ENCODE peak calls at places on chromosomes 11 and 22, in nine cellular contexts. O is heart right ventricle, C is A673, L is PC-3, Q is IMR-90, S is dorsolateral prefrontal cortex, N is psoas muscle, T is RWPE1, Z is endothelial cell of umbilical vein. I is an unnamed sample.

GRCh38 chr11:11844272-11844671 is 2.5 kb downstream of the USP47 start:
- DNase-seq in O (no peak), C (no peak), L (no peak), Q (no peak), S (no peak), N (no peak), T (no peak), Z (no peak), I (no peak)

GRCh38 chr11:123183391-123184099 is 11.5 kb downstream of the CLMP start:
- DNase-seq in O (no peak), C (no peak), L (peak), Q (no peak), S (no peak), N (no peak), T (peak), Z (no peak), I (no peak)

GRCh38 chr11:88631497-88631896 is 294.0 kb upstream of the CTSC start:
- DNase-seq in O (no peak), C (no peak), L (peak), Q (peak), S (no peak), N (no peak), T (peak), Z (no peak), I (no peak)

GRCh38 chr11:62501432-62501891 is 45.1 kb downstream of the AHNAK start:
- DNase-seq in O (peak), C (no peak), L (no peak), Q (peak), S (peak), N (no peak), T (no peak), Z (peak), I (no peak)

GRCh38 chr11:12306830-12307229 is 70.5 kb upstream of the PARVA start:
- DNase-seq in O (no peak), C (no peak), L (no peak), Q (no peak), S (no peak), N (no peak), T (no peak), Z (no peak), I (no peak)

GRCh38 chr22:21975854-21976345 is 6.7 kb downstream of the TOP3B start:
- DNase-seq in O (no peak), C (no peak), L (no peak), Q (no peak), S (no peak), N (no peak), T (no peak), Z (no peak), I (no peak)

GRCh38 chr11:93939084-93939780 is 81.9 kb upstream of the HEPHL1 start:
- DNase-seq in O (no peak), C (peak), L (peak), Q (peak), S (no peak), N (no peak), T (peak), Z (no peak), I (no peak)

GRCh38 chr11:35852056-35852455 is 91.8 kb upstream of the LDLRAD3 start:
- DNase-seq in O (peak), C (no peak), L (no peak), Q (no peak), S (peak), N (peak), T (no peak), Z (peak), I (no peak)

GRCh38 chr22:28771195-28771791 is 1.2 kb upstream of the CCDC117 start:
- DNase-seq in O (no peak), C (no peak), L (no peak), Q (no peak), S (no peak), N (no peak), T (peak), Z (no peak), I (no peak)

GRCh38 chr22:19691721-19692341 is 22.5 kb upstream of the SEPTIN5 start:
- DNase-seq in O (no peak), C (no peak), L (peak), Q (peak), S (no peak), N (no peak), T (peak), Z (peak), I (no peak)

GRCh38 chr11:45885921-45886721 is 670 bp downstream of the MAPK8IP1 start:
- DNase-seq in O (no peak), C (no peak), L (no peak), Q (no peak), S (no peak), N (no peak), T (no peak), Z (no peak), I (no peak)

GRCh38 chr11:46293616-46294015 is 16.2 kb downstream of the CREB3L1 start:
- DNase-seq in O (no peak), C (no peak), L (peak), Q (peak), S (no peak), N (no peak), T (no peak), Z (no peak), I (no peak)

GRCh38 chr22:32917577-32918375 is 116.3 kb downstream of the TIMP3 start:
- DNase-seq in O (peak), C (no peak), L (no peak), Q (no peak), S (no peak), N (no peak), T (no peak), Z (no peak), I (no peak)

GRCh38 chr22:44462246-44463015 is 35.6 kb downstream of the RTL6 start:
- DNase-seq in O (no peak), C (no peak), L (no peak), Q (no peak), S (no peak), N (no peak), T (no peak), Z (no peak), I (no peak)

DNA sequence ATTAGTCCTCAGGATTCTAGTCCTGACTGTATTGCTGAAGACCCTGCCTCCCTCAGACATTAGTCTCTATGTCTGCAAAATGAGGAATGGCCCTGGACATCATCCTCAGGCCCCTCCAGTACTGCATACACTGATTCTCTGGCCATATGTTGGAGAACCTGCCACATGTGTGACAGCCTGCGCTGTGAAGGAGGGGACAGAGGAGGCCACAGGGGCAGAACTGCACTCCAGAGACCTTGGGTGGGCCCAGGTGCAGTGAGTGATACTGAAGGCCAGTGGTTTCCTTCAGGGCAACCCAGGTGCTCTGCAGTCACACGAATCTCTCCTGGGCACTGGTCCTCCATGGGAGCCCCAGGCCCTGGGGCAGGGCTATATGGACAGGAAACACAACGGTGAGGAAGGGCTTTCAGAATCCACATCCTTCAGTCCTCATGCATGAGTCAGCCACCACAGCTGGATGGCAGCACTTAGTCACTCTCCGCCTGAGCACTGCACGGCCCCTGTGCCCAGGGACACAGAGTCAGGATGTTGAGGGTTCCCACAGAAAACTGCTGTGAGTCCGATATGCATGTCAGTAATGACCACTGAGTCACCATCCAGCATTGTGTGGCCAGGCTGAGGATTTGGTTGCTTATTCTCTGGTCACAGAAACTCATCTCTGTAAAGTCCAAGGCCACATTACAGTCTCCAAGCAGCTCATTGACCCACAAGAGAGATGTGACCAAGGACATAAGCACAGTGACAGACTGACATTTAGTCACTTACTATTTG is 39.7 kb downstream of the ME3 start:
- DNase-seq in O (no peak), C (peak), L (peak), Q (peak), S (no peak), N (peak), T (peak), Z (peak), I (no peak)
- TF ChIP-seq CTCF in O (peak), C (peak), L (peak), Q (no peak), S (no peak), N (peak), T (no peak), Z (peak), I (no peak)

DNA sequence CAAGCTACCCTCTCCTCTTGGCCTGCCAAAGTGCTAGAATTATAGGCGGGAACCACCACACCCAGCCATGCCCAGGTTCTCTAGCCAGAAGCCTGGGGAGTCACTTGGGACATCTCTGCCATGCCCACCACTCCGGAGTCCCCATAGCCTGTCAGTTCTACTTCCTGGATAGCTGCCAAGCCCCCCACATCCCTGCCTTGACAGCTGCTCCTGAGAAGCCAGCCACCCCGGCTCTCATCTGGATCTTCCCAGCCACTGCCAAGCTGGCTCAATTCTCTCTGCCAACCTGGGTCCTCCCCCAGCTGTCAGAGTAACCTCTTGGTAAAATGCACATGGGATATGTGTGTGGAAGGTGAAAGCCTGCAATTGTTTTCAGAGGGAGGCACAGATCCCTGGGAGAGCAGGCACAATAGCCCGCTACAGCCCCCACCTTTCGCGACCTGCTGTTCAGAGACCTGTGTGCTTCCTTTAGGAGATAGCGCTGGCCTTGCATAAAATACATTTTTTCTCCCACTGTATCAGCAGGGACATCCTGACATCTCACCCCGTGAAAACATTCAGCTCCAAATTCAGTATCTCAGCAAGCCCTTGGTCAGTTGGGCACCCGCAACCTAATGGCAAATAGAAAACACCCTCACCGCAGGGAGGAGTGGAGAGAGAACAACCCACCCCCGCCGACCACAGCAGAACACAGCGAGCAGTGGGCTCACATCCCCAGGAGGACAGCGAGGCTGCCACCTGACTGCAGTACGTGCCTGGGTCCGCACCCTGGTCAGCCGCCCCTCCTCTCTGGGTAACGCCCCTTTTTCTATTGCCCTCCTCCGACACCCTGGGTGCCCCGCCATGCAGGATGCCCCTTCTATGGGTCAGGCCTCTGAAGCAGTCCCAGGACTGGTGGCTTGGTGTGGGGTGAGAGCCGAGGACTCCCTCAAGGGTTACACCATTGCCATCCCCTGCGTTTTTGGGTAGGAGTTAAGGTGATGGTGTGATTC is 1342.2 kb downstream of the BRD1 start:
- DNase-seq in O (no peak), C (no peak), L (no peak), Q (no peak), S (no peak), N (no peak), T (no peak), Z (no peak), I (no peak)
- H3K27ac ChIP-seq in O (no peak), C (no peak), L (no peak), Q (no peak), S (no peak), N (no peak), T (no peak), Z (no peak), I (no peak)

DNA sequence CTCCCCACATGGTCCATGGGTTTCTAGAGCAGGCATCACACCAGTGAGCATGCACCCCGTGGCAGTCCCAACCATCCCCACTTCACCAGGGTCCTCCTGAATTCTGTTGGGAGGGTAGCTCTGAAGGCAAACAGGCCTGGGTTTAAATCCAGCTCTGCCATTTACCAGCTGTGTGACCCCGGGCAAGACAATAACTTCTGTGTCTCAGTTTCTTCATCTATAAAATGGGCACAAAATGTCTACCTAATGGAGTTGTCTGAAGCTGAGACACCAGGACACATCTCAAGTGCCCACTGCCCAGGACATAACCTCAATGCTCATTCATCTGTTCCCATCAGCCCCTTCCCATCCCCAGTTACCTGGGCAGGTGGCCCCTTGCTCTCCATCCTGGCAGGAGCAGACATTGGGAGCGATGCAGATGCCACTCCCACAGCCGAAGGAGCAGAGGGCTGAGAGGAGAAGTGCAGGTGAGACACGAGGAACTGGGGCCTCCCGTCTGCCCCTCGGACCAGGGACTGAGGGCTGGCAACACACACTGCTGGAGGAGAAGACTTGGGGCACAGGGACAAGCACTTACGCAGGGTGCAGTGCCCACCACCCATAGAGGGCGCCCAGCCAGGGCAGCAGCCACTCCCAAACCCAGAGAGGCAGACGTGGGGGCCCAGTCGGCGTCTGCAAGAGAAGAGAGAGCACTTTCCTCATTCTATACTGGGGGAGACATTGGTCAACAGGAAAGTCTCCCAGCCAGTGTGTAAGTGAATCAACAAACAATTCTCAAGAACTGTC is 4.0 kb downstream of the VWCE start:
- DNase-seq in O (no peak), C (no peak), L (no peak), Q (no peak), S (no peak), N (no peak), T (no peak), Z (no peak), I (no peak)
- TF ChIP-seq CTCF in O (no peak), C (peak), L (peak), Q (no peak), S (no peak), N (no peak), T (no peak), Z (no peak), I (no peak)

GRCh38 chr11:31442086-31442485 is 67.3 kb downstream of the IMMP1L start:
- DNase-seq in O (no peak), C (no peak), L (peak), Q (no peak), S (no peak), N (no peak), T (no peak), Z (peak), I (no peak)
- H3K27ac ChIP-seq in O (no peak), C (no peak), L (no peak), Q (no peak), S (no peak), N (no peak), T (no peak), Z (no peak), I (no peak)

DNA sequence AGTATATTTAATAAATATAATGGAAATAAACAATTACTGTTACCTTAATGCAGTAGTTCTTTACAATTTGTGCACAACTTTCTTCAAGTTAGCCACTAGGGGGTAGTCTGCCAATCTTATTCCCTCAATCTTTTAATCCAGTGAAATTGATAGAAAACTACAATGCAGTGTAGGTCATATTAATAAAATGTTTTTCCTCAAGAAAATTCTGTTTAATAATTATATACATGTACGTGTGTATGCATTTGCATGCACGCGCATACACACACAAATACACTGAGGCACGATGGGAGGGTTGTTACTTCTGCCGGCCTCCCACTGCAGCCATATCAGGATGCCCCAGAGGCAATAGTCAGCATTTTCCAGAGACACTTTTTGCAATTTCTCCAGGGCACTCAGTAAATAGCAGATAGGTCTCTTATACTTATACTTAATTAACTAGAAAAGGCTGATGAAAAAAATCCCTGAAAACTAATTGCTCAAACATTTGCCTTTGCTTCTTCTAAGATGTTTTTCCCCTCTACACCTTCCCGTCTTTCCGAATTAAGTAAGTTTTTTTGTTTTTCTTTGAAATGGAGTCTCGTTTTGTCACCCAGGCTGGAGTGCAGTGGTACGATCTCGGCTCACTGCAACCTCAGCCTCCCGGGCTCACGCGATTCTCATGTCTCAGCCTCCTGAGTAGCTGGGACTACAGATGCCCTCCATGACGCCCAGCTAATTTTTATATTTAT is 3.1 kb downstream of the GAB2 start:
- DNase-seq in O (no peak), C (peak), L (peak), Q (peak), S (no peak), N (no peak), T (no peak), Z (peak), I (no peak)
- TF ChIP-seq CTCF in O (peak), C (peak), L (peak), Q (peak), S (peak), N (peak), T (peak), Z (peak), I (peak)

I was measured in lung.